ENCODE peak calls at places on chromosome 20, in five cellular contexts. M, W, Q, A and C are unnamed samples. For H3K36me3, the result is how much of the 10 kb centered on the place peaks cover.

GRCh38 chr20:56348306-56348695 is 10.5 kb upstream of the FAM210B start:
- DNase-seq in W (no peak), Q (no peak), A (no peak), M (no peak), C (no peak)

GRCh38 chr20:44702776-44703175 is 12.4 kb upstream of the CCN5 start:
- DNase-seq in W (no peak), M (peak), A (peak), Q (no peak), C (peak)

GRCh38 chr20:62583424-62583920 is 58.8 kb upstream of the SLCO4A1 start:
- DNase-seq in W (no peak), Q (no peak), A (no peak), M (no peak), C (no peak)

GRCh38 chr20:40991181-40991889 is 37.3 kb upstream of the TOP1 start:
- DNase-seq in W (no peak), A (no peak), M (no peak), Q (peak), C (no peak)

GRCh38 chr20:63972312-63973159 is 2.8 kb upstream of the ZNF512B start:
- DNase-seq in Q (no peak), M (no peak), W (no peak), A (no peak), C (no peak)

GRCh38 chr20:60812561-60812960 is 439.5 kb upstream of the CDH4 start:
- DNase-seq in W (no peak), M (no peak), Q (no peak), A (no peak), C (no peak)

GRCh38 chr20:58225490-58226200 is 2.8 kb downstream of the ANKRD60 start:
- DNase-seq in W (no peak), Q (no peak), M (no peak), A (no peak), C (no peak)

GRCh38 chr20:10897341-10897740 is 223.5 kb upstream of the JAG1 start:
- DNase-seq in A (no peak), M (no peak), Q (no peak), W (no peak), C (no peak)

GRCh38 chr20:41956316-41957050 is 338.3 kb upstream of the CHD6 start:
- DNase-seq in A (no peak), W (no peak), M (no peak), Q (no peak), C (no peak)

GRCh38 chr20:36744243-36744642 is 1.6 kb downstream of the NDRG3 start:
- DNase-seq in A (no peak), Q (no peak), W (no peak), M (no peak), C (no peak)

GRCh38 chr20:30985386-30985785 is 272.1 kb upstream of the DEFB115 start:
- DNase-seq in W (no peak), Q (no peak), A (peak), M (no peak), C (no peak)

GRCh38 chr20:5000263-5001173 is 792 bp downstream of the SLC23A2 start:
- DNase-seq in M (no peak), W (no peak), Q (peak), A (peak), C (no peak)

GRCh38 chr20:56762829-56763228 is 133.7 kb downstream of the TFAP2C start:
- DNase-seq in M (no peak), Q (no peak), W (no peak), A (no peak), C (no peak)

GRCh38 chr20:19973920-19974620 is 43.1 kb upstream of the NAA20 start:
- DNase-seq in M (peak), Q (no peak), W (peak), A (peak), C (no peak)

GRCh38 chr20:51440589-51440988 is 101.9 kb downstream of the NFATC2 start:
- DNase-seq in M (no peak), W (no peak), Q (no peak), A (no peak), C (no peak)

GRCh38 chr20:41161886-41162285 is 24.5 kb downstream of the PLCG1 start:
- DNase-seq in A (no peak), M (no peak), Q (no peak), W (no peak), C (no peak)

GRCh38 chr20:7308163-7308562 is 540.7 kb downstream of the BMP2 start:
- DNase-seq in W (no peak), Q (no peak), M (no peak), A (no peak), C (no peak)

GRCh38 chr20:63789836-63790571 is 41.1 kb downstream of the ZBTB46 start:
- DNase-seq in A (no peak), W (no peak), M (no peak), Q (no peak), C (no peak)

GRCh38 chr20:21272279-21272678 is 30.9 kb upstream of the XRN2 start:
- DNase-seq in W (no peak), A (no peak), Q (no peak), M (no peak), C (no peak)

GRCh38 chr20:20685635-20686034 is 26.8 kb downstream of the RALGAPA2 start:
- DNase-seq in Q (no peak), A (no peak), W (no peak), M (no peak), C (no peak)

GRCh38 chr20:63000036-63000435 is 6.7 kb downstream of the BHLHE23 start:
- DNase-seq in Q (no peak), M (no peak), W (no peak), A (no peak), C (no peak)

GRCh38 chr20:62571667-62572344 is 70.5 kb upstream of the SLCO4A1 start:
- DNase-seq in M (no peak), Q (no peak), W (no peak), A (no peak), C (no peak)

GRCh38 chr20:32294071-32294470 is 16.6 kb downstream of the KIF3B start:
- DNase-seq in M (no peak), A (no peak), Q (no peak), W (no peak), C (no peak)

GRCh38 chr20:43558412-43559146 is at the start of gene SGK2:
- DNase-seq in M (no peak), Q (no peak), W (peak), A (peak), C (no peak)

GRCh38 chr20:60026010-60026409 is 67.8 kb downstream of the CDH26 start:
- DNase-seq in W (no peak), A (no peak), M (no peak), Q (no peak), C (no peak)

GRCh38 chr20:9332783-9333482 is 181.5 kb upstream of the LAMP5 start:
- DNase-seq in W (no peak), Q (no peak), M (no peak), A (no peak), C (no peak)

GRCh38 chr20:8522191-8522590 is 390.1 kb downstream of the PLCB1 start:
- DNase-seq in A (no peak), Q (no peak), W (no peak), M (no peak), C (no peak)

GRCh38 chr20:8176276-8176675 is 44.2 kb downstream of the PLCB1 start:
- DNase-seq in Q (no peak), M (no peak), A (no peak), W (no peak), C (no peak)

GRCh38 chr20:20455945-20456344 is 88.0 kb downstream of the INSM1 start:
- DNase-seq in W (no peak), M (no peak), A (no peak), Q (no peak), C (no peak)

GRCh38 chr20:12047838-12048432 is 130.2 kb downstream of the BTBD3 start:
- DNase-seq in A (no peak), Q (no peak), W (peak), M (no peak), C (no peak)

GRCh38 chr20:3090565-3090964 is 6.0 kb upstream of the AVP start:
- DNase-seq in A (no peak), M (no peak), W (no peak), Q (peak), C (no peak)

GRCh38 chr20:47577271-47577670 is 75.6 kb downstream of the NCOA3 start:
- DNase-seq in Q (no peak), W (no peak), A (no peak), M (no peak), C (no peak)

GRCh38 chr20:36183155-36183944 is 28.8 kb downstream of the EPB41L1 start:
- DNase-seq in M (no peak), Q (no peak), W (no peak), A (peak), C (no peak)

GRCh38 chr20:46377532-46377931 is 28.9 kb downstream of the ELMO2 start:
- DNase-seq in M (no peak), W (no peak), A (no peak), Q (no peak), C (no peak)
- H3K36me3 ChIP-seq in M (under half), W (under half), A (half or more), Q (half or more), C (half or more)

DNA sequence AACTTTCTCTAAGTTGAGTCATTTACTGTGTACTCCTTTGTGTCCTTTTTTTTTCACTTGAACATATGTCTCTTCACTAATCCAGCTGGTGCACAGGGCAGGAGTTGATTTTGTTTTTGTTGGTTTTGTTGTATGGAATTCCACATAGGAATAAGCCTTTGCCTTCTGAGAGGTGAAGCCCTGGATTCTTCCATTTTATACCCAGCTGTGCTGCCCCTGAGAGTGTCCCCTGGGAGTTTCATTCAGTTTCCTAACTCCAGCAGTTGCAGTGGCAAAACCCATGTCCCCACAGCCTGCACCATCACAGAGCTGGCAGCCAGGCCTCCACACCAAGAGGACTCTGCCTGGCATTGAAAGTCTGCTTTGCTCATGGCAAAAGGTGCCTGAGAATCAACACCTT is 107.3 kb upstream of the SYNDIG1 start:
- DNase-seq in A (no peak), Q (no peak), M (no peak), W (no peak), C (no peak)
- H3K36me3 ChIP-seq in A (under half), Q (under half), M (under half), W (under half), C (under half)

GRCh38 chr20:35048739-35049138 is 43.9 kb downstream of the TRPC4AP start:
- DNase-seq in Q (no peak), M (no peak), A (no peak), W (no peak), C (no peak)
- H3K36me3 ChIP-seq in Q (under half), M (under half), A (under half), W (under half), C (half or more)

DNA sequence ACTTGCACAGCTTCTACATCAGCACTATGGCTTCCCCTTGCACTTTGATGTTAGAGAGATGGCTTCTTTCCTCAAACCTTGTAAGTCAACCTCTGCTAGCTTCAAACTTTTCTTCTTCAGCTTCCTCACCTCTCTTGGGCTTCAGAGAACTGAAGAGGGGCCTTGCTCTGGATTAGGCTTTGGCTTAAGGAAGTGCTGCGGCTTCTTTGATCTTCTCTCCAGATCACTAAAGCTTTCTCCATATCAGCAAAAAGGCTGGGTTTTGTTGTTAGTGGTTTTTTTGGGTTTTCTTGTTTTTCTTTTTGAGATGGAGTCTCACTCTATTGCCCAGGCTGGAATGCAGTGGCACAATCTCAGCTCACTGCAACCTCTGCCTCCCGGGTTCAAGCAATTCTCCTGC is 24.0 kb downstream of the CDK5RAP1 start:
- DNase-seq in W (no peak), A (no peak), M (no peak), Q (no peak), C (no peak)
- H3K36me3 ChIP-seq in W (under half), A (under half), M (under half), Q (under half), C (under half)

DNA sequence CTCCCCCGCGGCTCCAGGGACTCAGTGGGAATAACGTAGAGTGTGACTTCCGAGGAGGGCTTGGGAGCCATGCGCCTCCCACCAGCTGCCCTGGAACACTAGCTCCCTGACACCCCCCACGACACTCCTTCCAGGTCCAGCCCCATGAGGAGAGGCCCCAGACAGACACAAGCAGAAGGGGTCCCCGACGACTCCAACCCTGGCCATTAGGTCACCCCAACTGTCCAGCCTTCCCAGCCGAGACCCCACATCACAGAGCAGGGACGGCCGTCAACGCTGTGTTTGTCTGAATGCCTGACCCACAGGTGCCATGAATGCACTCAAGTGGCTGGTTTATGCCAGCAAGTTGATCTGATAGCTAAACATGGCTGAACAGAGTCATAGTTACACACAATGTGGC is 57.9 kb downstream of the GINS1 start:
- DNase-seq in W (no peak), Q (no peak), A (peak), M (no peak), C (no peak)
- H3K36me3 ChIP-seq in W (under half), Q (under half), A (under half), M (under half), C (under half)

DNA sequence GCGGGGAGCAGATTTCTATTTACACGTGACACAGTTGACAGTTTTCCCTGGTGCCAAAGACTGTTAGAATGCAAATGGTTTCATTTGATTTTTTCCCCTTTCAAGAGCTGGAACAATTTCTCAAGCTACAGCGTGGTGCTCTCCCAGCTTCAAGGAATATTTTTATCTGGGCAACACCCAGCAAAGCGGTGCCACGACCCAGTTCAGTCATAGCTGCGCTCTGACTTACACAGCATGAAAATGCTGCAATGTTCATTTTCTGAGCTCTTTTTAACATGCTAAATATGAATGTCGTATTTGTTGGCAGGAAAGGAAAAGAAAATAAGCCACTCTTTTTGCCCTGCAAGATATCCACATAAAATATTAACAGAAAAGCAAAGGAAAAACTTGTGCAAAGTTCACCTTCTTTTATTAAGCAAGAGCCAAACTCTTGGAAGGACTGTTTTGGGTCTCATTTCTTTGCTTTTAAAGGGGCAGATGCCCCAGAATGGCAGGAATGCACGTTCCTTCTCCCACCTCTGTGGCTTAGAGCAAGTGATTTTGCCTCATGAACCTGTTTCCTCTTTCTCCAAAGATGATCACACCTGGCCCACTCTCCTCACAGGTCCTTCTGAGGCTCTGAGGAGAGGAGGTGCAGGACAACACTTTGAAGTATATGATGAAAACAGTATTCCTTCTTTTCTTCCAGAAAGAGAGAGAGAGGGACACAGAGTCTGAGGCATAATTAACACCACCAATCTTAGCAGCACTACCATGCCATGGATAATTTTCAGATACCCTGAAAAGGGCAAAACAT is 47.0 kb downstream of the TTI1 start:
- DNase-seq in Q (no peak), M (no peak), W (no peak), A (no peak), C (no peak)
- H3K36me3 ChIP-seq in Q (under half), M (under half), W (under half), A (under half), C (under half)

GRCh38 chr20:34532751-34533150 is 16.5 kb downstream of the DYNLRB1 start:
- DNase-seq in M (no peak), W (no peak), A (no peak), Q (no peak), C (no peak)
- H3K36me3 ChIP-seq in M (half or more), W (under half), A (half or more), Q (half or more), C (half or more)

GRCh38 chr20:49028684-49029083 is 17.4 kb upstream of the CSE1L start:
- DNase-seq in M (no peak), W (no peak), Q (no peak), A (no peak), C (no peak)
- H3K36me3 ChIP-seq in M (under half), W (under half), Q (under half), A (under half), C (half or more)